ENCODE peak calls at places on chromosomes 2 and 18, in four cellular contexts. Q, W, F and H are unnamed samples. For H3K4me1, the result is how much of the 10 kb centered on the place peaks cover.

GRCh38 chr2:133503323-133503722 is 64.9 kb downstream of the NCKAP5 start:
- DNase-seq in Q (no peak), W (no peak), F (no peak), H (no peak)

GRCh38 chr2:158994920-158995676 is 26.7 kb downstream of the TANC1 start:
- DNase-seq in Q (no peak), W (no peak), F (no peak), H (no peak)

GRCh38 chr2:227890495-227891079 is 19.2 kb downstream of the DAW1 start:
- DNase-seq in Q (no peak), W (no peak), F (no peak), H (no peak)

GRCh38 chr2:142270291-142270690 is 139.5 kb upstream of the LRP1B start:
- DNase-seq in Q (no peak), W (no peak), F (no peak), H (no peak)

GRCh38 chr2:195842932-195843331 is 185.9 kb downstream of the SLC39A10 start:
- DNase-seq in Q (no peak), W (no peak), F (no peak), H (no peak)

GRCh38 chr2:96839288-96839874 is 4.4 kb downstream of the ANKRD23 start:
- DNase-seq in Q (no peak), W (peak), F (no peak), H (peak)

GRCh38 chr2:67083978-67084377 is 313.2 kb upstream of the ETAA1 start:
- DNase-seq in Q (no peak), W (no peak), F (no peak), H (no peak)

GRCh38 chr18:50928551-50928950 is 39.3 kb upstream of the ELAC1 start:
- DNase-seq in Q (no peak), W (no peak), F (no peak), H (no peak)

GRCh38 chr2:202317080-202317859 is 51.7 kb downstream of the NOP58 start:
- DNase-seq in Q (peak), W (no peak), F (peak), H (peak)

GRCh38 chr2:11710210-11710609 is 36.2 kb upstream of the LPIN1 start:
- DNase-seq in Q (peak), W (no peak), F (no peak), H (no peak)

GRCh38 chr2:117771969-117772630 is 42.4 kb upstream of the DDX18 start:
- DNase-seq in Q (no peak), W (no peak), F (no peak), H (no peak)

GRCh38 chr2:15242936-15243461 is 318.1 kb downstream of the NBAS start:
- DNase-seq in Q (no peak), W (no peak), F (no peak), H (no peak)

GRCh38 chr18:47545613-47546012 is 294.2 kb upstream of the SKOR2 start:
- DNase-seq in Q (no peak), W (no peak), F (no peak), H (no peak)

GRCh38 chr18:75790821-75791220 is 363.3 kb upstream of the SMIM21 start:
- DNase-seq in Q (no peak), W (no peak), F (no peak), H (no peak)

GRCh38 chr2:3223080-3223923 is 154.3 kb downstream of the EIPR1 start:
- DNase-seq in Q (no peak), W (no peak), F (no peak), H (peak)

GRCh38 chr2:128369126-128369555 is 50.5 kb upstream of the HS6ST1 start:
- DNase-seq in Q (peak), W (no peak), F (no peak), H (peak)

GRCh38 chr2:149021761-149022160 is 16.7 kb upstream of the LYPD6B start:
- DNase-seq in Q (no peak), W (no peak), F (no peak), H (no peak)

GRCh38 chr2:55553321-55553720 is 33.8 kb downstream of the CFAP36 start:
- DNase-seq in Q (no peak), W (no peak), F (no peak), H (no peak)

GRCh38 chr2:100627653-100628300 is 65.0 kb downstream of the PDCL3 start:
- DNase-seq in Q (no peak), W (no peak), F (no peak), H (no peak)

GRCh38 chr18:49911414-49911813 is 98.1 kb upstream of the ACAA2 start:
- DNase-seq in Q (no peak), W (no peak), F (no peak), H (no peak)

GRCh38 chr2:216807861-216808272 is 52.0 kb downstream of the TNP1 start:
- DNase-seq in Q (no peak), W (no peak), F (no peak), H (no peak)

GRCh38 chr2:233089851-233090250 is 29.7 kb downstream of the INPP5D start:
- DNase-seq in Q (no peak), W (peak), F (no peak), H (no peak)

GRCh38 chr2:118687201-118687600 is 160.2 kb downstream of the EN1 start:
- DNase-seq in Q (no peak), W (no peak), F (no peak), H (no peak)

GRCh38 chr2:148263890-148264289 is 243.0 kb downstream of the MBD5 start:
- DNase-seq in Q (no peak), W (no peak), F (no peak), H (no peak)

GRCh38 chr2:239267411-239267941 is 133.3 kb downstream of the HDAC4 start:
- DNase-seq in Q (peak), W (peak), F (no peak), H (peak)
- H3K4me1 ChIP-seq in Q (under half), W (under half), F (half or more), H (half or more)

GRCh38 chr2:241901500-241902351 is 32.2 kb downstream of the RTP5 start:
- DNase-seq in Q (no peak), W (peak), F (no peak), H (peak)

GRCh38 chr2:241900251-241901017 is 30.9 kb downstream of the RTP5 start:
- DNase-seq in Q (no peak), W (peak), F (no peak), H (no peak)

GRCh38 chr2:241898681-241899270 is 29.2 kb downstream of the RTP5 start:
- DNase-seq in Q (peak), W (peak), F (no peak), H (peak)

GRCh38 chr2:241902357-241902991 is 32.9 kb downstream of the RTP5 start:
- DNase-seq in Q (no peak), W (peak), F (peak), H (no peak)

DNA sequence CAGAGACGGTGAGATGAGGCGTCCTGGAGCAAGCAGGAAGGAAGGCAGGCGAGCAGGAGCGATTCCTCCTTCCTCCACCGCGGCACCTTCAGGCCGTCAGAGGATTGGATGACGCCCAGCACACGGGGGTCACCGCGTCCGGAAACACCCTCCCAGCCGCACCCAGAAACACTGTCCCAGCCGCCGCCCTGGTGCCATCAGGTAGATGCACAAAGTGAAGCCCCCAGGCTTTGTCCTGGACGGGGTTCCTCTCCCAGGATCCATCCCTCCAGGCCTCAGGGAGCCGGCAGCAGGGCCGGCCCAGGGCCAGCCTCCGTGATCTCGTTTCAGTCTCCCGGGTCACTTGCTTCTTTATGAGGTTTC is 31.5 kb downstream of the RTP5 start:
- DNase-seq in Q (no peak), W (peak), F (no peak), H (no peak)
- H3K27ac ChIP-seq in Q (no peak), W (no peak), F (no peak), H (no peak)

DNA sequence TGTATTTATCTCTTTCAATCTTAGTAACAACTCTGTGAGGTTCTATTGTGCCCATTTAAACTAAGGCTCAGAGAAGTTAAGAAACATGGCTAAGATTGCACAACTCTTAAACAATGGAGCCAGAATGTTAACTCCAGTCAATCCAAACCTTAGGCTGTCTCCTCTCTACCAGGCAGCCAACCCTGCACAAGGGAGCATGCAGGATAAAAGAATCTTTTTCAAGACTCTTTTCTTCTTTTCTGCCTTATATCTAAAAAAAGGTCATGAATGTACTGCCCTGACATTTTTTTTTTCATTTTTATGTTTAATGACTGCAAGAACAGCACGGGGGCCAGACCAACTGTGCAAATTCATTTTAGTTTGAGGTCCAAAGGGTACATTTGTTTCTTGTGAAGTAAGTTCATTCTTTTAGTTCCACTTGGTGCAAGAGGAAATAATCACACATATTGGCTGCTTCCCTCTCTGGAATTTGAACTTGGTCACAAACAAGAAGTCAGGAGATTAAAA is 96.1 kb upstream of the RIOK3 start:
- DNase-seq in Q (no peak), W (no peak), F (no peak), H (peak)
- H3K4me1 ChIP-seq in Q (under half), W (under half), F (under half), H (under half)

DNA sequence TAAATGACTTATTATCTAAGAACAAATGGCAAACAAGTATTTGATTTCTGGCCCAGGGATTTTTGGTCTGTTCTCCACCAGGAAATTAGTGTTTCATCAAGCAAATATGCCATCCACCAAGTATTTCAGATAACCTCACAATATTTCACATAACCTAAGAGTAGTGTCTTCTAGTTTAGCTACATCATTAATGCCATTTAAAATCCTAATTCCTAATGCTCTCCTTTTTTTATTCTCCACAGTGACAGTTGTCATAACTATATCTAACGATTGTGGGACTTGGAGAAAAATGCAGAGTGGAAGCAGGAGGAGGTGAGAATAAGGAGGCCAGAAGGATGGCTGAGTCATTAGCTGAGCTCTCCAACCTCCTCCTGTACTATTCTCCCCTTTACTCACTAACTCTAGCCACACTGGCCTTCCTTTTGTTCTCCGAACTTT is 58.5 kb upstream of the CTLA4 start:
- DNase-seq in Q (no peak), W (no peak), F (no peak), H (no peak)
- H3K27ac ChIP-seq in Q (no peak), W (no peak), F (no peak), H (no peak)

DNA sequence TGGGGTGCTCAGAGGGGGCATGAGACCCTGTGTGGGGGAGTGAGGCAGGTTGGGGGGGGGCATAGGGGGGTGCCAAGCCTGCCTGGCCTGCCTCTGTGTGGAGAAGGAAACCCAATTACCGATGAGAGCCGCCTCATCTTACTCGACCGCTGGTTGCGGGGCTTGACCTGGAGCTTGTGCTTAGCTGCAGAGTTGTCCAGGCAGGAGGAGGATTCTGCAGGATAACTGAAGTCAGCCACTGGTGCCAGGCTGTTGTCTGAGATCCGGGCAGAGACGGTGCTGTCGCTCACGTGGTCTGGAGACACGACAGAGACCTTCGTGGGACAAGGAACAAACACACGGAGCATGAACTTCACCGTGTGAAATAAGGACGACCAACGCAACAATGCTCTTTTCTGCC is 95.9 kb upstream of the MGAT4A start:
- DNase-seq in Q (no peak), W (no peak), F (no peak), H (no peak)
- H3K4me1 ChIP-seq in Q (under half), W (under half), F (under half), H (under half)

DNA sequence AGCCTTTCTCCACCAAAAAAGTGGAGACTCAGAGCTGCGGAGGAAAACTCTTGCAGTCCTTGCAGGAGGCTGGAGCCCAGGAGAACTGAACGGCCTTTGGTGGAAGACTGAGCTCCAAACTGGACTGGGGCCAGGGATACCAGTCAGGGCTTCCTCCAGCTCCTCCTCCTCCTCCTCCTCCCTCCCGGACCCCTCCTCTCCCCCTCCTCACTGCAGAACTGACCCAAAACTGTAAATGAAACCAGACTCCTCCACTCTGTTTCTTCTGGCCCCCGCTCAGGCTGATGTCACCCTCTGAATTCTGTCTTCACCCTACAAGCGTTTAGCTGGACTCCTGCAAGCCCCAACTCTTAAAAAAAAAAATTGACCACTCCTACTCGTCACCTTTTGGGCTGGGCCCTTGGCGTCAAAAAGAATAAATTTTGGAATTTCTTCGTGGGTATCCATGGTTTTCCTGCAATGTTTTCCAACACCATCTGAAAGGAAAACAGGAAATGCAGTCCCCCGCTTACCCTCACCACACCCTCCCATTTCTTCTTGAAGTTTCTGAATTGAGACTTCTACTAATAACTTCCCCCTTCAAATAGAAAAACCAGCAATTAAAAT is at the start of gene COL6A3:
- DNase-seq in Q (peak), W (peak), F (peak), H (peak)
- H3K27ac ChIP-seq in Q (peak), W (peak), F (peak), H (peak)

DNA sequence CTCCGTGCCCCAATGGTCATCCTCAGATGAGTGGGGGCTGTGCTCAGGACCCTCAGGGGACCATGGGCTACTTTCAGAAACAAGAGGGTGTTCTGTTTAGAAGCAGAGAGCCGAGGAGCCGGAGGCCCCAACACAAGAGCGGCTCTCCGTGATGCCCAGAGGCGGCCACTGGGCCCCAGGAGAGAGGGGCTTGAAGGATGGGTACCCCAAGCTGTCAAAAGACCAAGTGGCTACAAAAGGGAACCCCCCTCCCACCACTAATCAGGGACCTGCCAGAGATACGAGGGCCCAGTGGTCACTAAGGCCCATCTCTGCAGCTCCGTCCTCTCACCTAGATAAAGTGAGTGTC is 93.6 kb downstream of the HDAC4 start:
- DNase-seq in Q (peak), W (peak), F (no peak), H (no peak)
- H3K4me1 ChIP-seq in Q (under half), W (under half), F (half or more), H (half or more)

GRCh38 chr2:226772389-226773179 is 27.0 kb downstream of the IRS1 start:
- DNase-seq in Q (no peak), W (no peak), F (no peak), H (no peak)

GRCh38 chr2:226777611-226778010 is 22.0 kb downstream of the IRS1 start:
- DNase-seq in Q (no peak), W (no peak), F (no peak), H (no peak)

GRCh38 chr2:226776104-226776503 is 23.5 kb downstream of the IRS1 start:
- DNase-seq in Q (no peak), W (no peak), F (no peak), H (no peak)

GRCh38 chr2:226773291-226773690 is 26.3 kb downstream of the IRS1 start:
- DNase-seq in Q (no peak), W (no peak), F (no peak), H (no peak)

DNA sequence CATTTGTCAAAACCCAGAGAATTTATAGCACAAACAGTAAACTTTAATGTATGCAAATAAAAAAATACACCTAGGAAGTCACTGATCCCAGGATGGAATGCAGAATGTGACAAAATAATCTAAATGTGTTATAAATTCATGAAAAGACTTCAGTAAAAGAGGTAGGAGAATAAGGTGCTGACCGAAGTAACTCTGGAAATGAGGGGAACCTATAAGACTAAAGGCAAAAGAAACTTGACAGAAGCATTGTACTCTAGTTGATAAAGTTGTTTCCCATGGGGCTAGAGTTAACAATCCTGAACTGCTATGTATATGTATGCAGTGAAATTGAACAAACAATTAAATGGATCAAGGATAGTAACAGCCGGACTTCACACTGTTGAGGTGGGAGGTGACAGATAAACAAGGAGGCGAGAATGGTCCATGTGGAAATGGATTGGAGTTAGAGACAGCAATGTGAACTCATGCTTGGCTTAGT is 24.5 kb downstream of the IRS1 start:
- DNase-seq in Q (no peak), W (no peak), F (no peak), H (no peak)
- H3K27ac ChIP-seq in Q (no peak), W (no peak), F (no peak), H (no peak)

DNA sequence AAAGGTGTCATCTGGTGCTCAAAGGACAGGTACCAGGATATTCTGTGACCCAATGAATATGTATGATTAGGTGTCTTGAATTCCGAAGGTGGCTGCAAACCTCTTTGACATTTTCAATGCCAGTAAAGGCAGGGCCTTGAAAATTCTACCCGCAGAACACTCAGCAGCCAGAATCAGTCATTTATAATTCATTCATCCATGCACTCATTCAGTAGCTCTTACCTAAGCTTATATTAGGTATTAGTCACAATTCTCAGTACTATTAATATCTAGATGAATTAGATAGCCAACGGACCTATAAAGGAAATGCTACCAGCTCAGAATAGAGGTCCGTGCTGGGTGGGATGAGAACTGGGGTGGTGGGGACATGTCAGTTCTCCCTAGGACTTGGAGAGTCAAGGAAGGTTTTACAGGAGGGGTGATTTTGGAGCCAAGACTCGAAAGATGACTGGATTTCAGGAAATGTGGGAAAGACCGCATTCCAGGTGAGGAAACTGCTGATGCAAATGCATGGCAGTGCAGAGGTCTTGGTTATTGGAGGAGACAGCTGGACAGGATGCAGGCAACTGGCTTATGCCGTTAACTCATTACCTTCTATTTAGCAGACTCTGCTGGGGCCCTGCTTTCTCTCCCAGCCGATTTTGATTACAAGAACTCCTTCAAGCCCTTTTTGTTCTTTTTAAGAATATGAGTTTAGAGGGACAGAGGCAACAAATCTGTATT is 7.2 kb downstream of the TRIB2 start:
- DNase-seq in Q (no peak), W (no peak), F (no peak), H (no peak)
- H3K4me1 ChIP-seq in Q (under half), W (under half), F (under half), H (under half)